ENCODE peak calls at places on chromosome 17, in four cellular contexts. One of them, this sample, is unnamed.

GRCh38 chr17:44804301-44805061 is 25.6 kb downstream of the GJC1 start:
- DNase-seq in ascending aorta: no peak
- DNase-seq in right atrium auricular region: no peak
- DNase-seq in right cardiac atrium: no peak
- DNase-seq in this sample: no peak

GRCh38 chr17:62188713-62189112 is 123.6 kb upstream of the MED13 start:
- DNase-seq in ascending aorta: no peak
- DNase-seq in right atrium auricular region: no peak
- DNase-seq in right cardiac atrium: no peak
- DNase-seq in this sample: no peak

GRCh38 chr17:8797621-8798175 is 1.5 kb downstream of the MFSD6L start:
- DNase-seq in right cardiac atrium: no peak
- DNase-seq in ascending aorta: no peak
- DNase-seq in right atrium auricular region: no peak
- DNase-seq in this sample: no peak

GRCh38 chr17:65194670-65195334 is 57.6 kb downstream of the RGS9 start:
- DNase-seq in ascending aorta: no peak
- DNase-seq in right cardiac atrium: no peak
- DNase-seq in right atrium auricular region: no peak
- DNase-seq in this sample: no peak

GRCh38 chr17:6365187-6365943 is 69.6 kb downstream of the AIPL1 start:
- DNase-seq in right cardiac atrium: no peak
- DNase-seq in ascending aorta: no peak
- DNase-seq in right atrium auricular region: no peak
- DNase-seq in this sample: no peak

GRCh38 chr17:6213859-6214258 is 143.7 kb downstream of the WSCD1 start:
- DNase-seq in right atrium auricular region: no peak
- DNase-seq in right cardiac atrium: no peak
- DNase-seq in ascending aorta: no peak
- DNase-seq in this sample: no peak

GRCh38 chr17:82863941-82864720 is 24.3 kb upstream of the ZNF750 start:
- DNase-seq in right atrium auricular region: no peak
- DNase-seq in ascending aorta: no peak
- DNase-seq in right cardiac atrium: no peak
- DNase-seq in this sample: no peak

GRCh38 chr17:74520790-74521480 is 10.3 kb downstream of the CD300LB start:
- DNase-seq in ascending aorta: no peak
- DNase-seq in right cardiac atrium: no peak
- DNase-seq in right atrium auricular region: peak; percentile 62
- DNase-seq in this sample: no peak

GRCh38 chr17:30677550-30678254 is 146.8 kb downstream of the CRLF3 start:
- DNase-seq in right atrium auricular region: no peak
- DNase-seq in right cardiac atrium: no peak
- DNase-seq in ascending aorta: no peak
- DNase-seq in this sample: no peak

GRCh38 chr17:61583242-61583641 is 7.8 kb downstream of the NACA2 start:
- DNase-seq in right atrium auricular region: no peak
- DNase-seq in ascending aorta: no peak
- DNase-seq in right cardiac atrium: no peak
- DNase-seq in this sample: no peak

GRCh38 chr17:50532452-50533024 is at the start of gene EPN3:
- DNase-seq in right atrium auricular region: no peak
- DNase-seq in ascending aorta: no peak
- DNase-seq in right cardiac atrium: no peak
- DNase-seq in this sample: no peak

GRCh38 chr17:63973930-63974593 is 1.3 kb upstream of the SCN4A start:
- DNase-seq in right cardiac atrium: no peak
- DNase-seq in ascending aorta: no peak
- DNase-seq in right atrium auricular region: no peak
- DNase-seq in this sample: no peak

GRCh38 chr17:56948491-56948890 is 12.4 kb downstream of the COIL start:
- DNase-seq in right atrium auricular region: no peak
- DNase-seq in ascending aorta: no peak
- DNase-seq in right cardiac atrium: no peak
- DNase-seq in this sample: no peak

GRCh38 chr17:15233971-15234370 is 31.2 kb downstream of the PMP22 start:
- DNase-seq in ascending aorta: no peak
- DNase-seq in right atrium auricular region: no peak
- DNase-seq in right cardiac atrium: no peak
- DNase-seq in this sample: no peak

GRCh38 chr17:34378664-34379101 is 15.7 kb upstream of the CCL1 start:
- DNase-seq in right atrium auricular region: no peak
- DNase-seq in right cardiac atrium: no peak
- DNase-seq in ascending aorta: no peak
- DNase-seq in this sample: no peak

GRCh38 chr17:81961087-81961514 is at the start of gene NOTUM:
- DNase-seq in right atrium auricular region: no peak
- DNase-seq in ascending aorta: no peak
- DNase-seq in right cardiac atrium: no peak
- DNase-seq in this sample: no peak

GRCh38 chr17:8574687-8575086 is 55.8 kb downstream of the MYH10 start:
- DNase-seq in right atrium auricular region: peak; percentile 65
- DNase-seq in ascending aorta: no peak
- DNase-seq in right cardiac atrium: peak; percentile 33
- DNase-seq in this sample: no peak

GRCh38 chr17:49882434-49882833 is 34.6 kb upstream of the TAC4 start:
- DNase-seq in right cardiac atrium: no peak
- DNase-seq in ascending aorta: no peak
- DNase-seq in right atrium auricular region: no peak
- DNase-seq in this sample: no peak

GRCh38 chr17:55157165-55157564 is 107.6 kb upstream of the HLF start:
- DNase-seq in right cardiac atrium: no peak
- DNase-seq in ascending aorta: no peak
- DNase-seq in right atrium auricular region: no peak
- DNase-seq in this sample: no peak

GRCh38 chr17:4118095-4118743 is 24.6 kb downstream of the ZZEF1 start:
- DNase-seq in right cardiac atrium: no peak
- DNase-seq in ascending aorta: no peak
- DNase-seq in right atrium auricular region: no peak
- DNase-seq in this sample: no peak

GRCh38 chr17:20230924-20231323 is 221.8 kb downstream of the SPECC1 start:
- DNase-seq in right cardiac atrium: no peak
- DNase-seq in ascending aorta: no peak
- DNase-seq in right atrium auricular region: no peak
- DNase-seq in this sample: no peak

GRCh38 chr17:61409301-61410099 is 9.9 kb downstream of the TBX2 start:
- DNase-seq in right cardiac atrium: peak; percentile 68
- DNase-seq in ascending aorta: peak; percentile 7
- DNase-seq in right atrium auricular region: no peak
- DNase-seq in this sample: no peak

GRCh38 chr17:49859991-49860953 is 12.4 kb upstream of the TAC4 start:
- DNase-seq in right cardiac atrium: no peak
- DNase-seq in ascending aorta: no peak
- DNase-seq in right atrium auricular region: no peak
- DNase-seq in this sample: no peak

GRCh38 chr17:74354123-74354522 is 7.5 kb downstream of the BTBD17 start:
- DNase-seq in right cardiac atrium: peak; percentile 55
- DNase-seq in ascending aorta: no peak
- DNase-seq in right atrium auricular region: no peak
- DNase-seq in this sample: no peak

GRCh38 chr17:45043268-45043681 is 8.2 kb downstream of the DCAKD start:
- DNase-seq in right atrium auricular region: no peak
- DNase-seq in ascending aorta: no peak
- DNase-seq in right cardiac atrium: peak; percentile 49
- DNase-seq in this sample: no peak

GRCh38 chr17:60630352-60630751 is 30.4 kb downstream of the PPM1D start:
- DNase-seq in right cardiac atrium: peak; percentile 24
- DNase-seq in right atrium auricular region: no peak
- DNase-seq in ascending aorta: no peak
- DNase-seq in this sample: peak; percentile 38

GRCh38 chr17:511833-512251 is 159.2 kb upstream of the RPH3AL start:
- DNase-seq in ascending aorta: no peak
- DNase-seq in right atrium auricular region: no peak
- DNase-seq in right cardiac atrium: no peak
- DNase-seq in this sample: no peak

GRCh38 chr17:66549731-66550207 is 247.4 kb downstream of the PRKCA start:
- DNase-seq in right cardiac atrium: no peak
- DNase-seq in ascending aorta: no peak
- DNase-seq in right atrium auricular region: no peak
- DNase-seq in this sample: no peak

GRCh38 chr17:81517009-81517338 is 4.4 kb upstream of the ACTG1 start:
- DNase-seq in right atrium auricular region: no peak
- DNase-seq in right cardiac atrium: no peak
- DNase-seq in ascending aorta: no peak
- DNase-seq in this sample: no peak

DNA sequence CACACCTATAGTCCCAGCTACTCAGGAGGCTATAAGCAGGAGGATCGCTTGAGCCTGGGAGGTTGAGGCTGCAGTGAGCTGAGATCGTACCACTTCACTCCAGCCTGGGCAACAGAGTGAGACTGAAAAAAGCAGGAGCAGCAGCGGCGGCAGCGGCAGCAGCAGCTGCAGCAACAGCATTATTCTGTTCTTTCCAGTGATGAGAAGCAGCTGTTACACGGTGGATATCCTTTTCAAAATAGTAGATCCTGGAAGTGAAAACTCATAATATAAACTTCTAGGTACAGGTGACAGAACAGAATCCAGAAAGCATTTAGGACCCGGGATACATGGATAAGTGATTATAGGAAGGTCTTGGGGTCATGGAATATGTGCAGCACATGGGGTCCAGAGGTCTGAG is 17.8 kb upstream of the HNF1B start:
- DNase-seq in ascending aorta: no peak
- DNase-seq in right cardiac atrium: no peak
- DNase-seq in right atrium auricular region: no peak
- DNase-seq in this sample: no peak
- H3K4me3 ChIP-seq in ascending aorta: no peak overlapping the region
- H3K4me3 ChIP-seq in right cardiac atrium: no peak overlapping the region
- H3K4me3 ChIP-seq in right atrium auricular region: no peak overlapping the region
- H3K4me3 ChIP-seq in this sample: no peak overlapping the region

GRCh38 chr17:75665981-75666380 is 973 bp downstream of the RECQL5 start:
- DNase-seq in right atrium auricular region: no peak
- DNase-seq in ascending aorta: no peak
- DNase-seq in right cardiac atrium: no peak
- DNase-seq in this sample: no peak
- H3K4me3 ChIP-seq in right atrium auricular region: peak overlapping the region; percentile 97
- H3K4me3 ChIP-seq in ascending aorta: peak overlapping the region; percentile 81
- H3K4me3 ChIP-seq in right cardiac atrium: no peak overlapping the region
- H3K4me3 ChIP-seq in this sample: peak overlapping the region; percentile 80

DNA sequence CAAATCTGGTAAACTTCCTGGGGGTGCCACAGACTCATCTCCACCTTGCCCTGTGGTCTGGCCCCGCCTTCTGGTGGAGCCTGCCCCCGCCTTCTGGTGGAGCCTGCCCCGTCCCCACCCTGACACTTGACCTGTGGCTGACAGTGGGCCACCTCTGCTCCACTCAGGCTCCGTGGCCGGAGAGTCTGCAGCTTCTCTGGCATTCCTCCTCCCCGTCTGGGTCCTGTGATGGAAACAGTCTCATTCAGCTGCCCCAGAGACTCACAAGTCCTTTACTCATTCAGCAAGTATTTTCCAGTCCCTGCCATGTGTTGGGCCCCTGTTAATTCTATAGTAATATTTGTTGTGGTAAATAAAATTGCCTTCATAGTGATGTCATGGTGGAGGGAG is 21.0 kb upstream of the G6PC1 start:
- DNase-seq in ascending aorta: no peak
- DNase-seq in right cardiac atrium: no peak
- DNase-seq in right atrium auricular region: no peak
- DNase-seq in this sample: no peak
- H3K4me3 ChIP-seq in ascending aorta: no peak overlapping the region
- H3K4me3 ChIP-seq in right cardiac atrium: no peak overlapping the region
- H3K4me3 ChIP-seq in right atrium auricular region: no peak overlapping the region
- H3K4me3 ChIP-seq in this sample: no peak overlapping the region

GRCh38 chr17:2122641-2123302 is 67.9 kb downstream of the HIC1 start:
- DNase-seq in right atrium auricular region: peak; percentile 84
- DNase-seq in ascending aorta: peak; percentile 17
- DNase-seq in right cardiac atrium: peak; percentile 85
- DNase-seq in this sample: peak; percentile 45

GRCh38 chr17:2128011-2128410 is 73.1 kb downstream of the HIC1 start:
- DNase-seq in ascending aorta: no peak
- DNase-seq in right cardiac atrium: no peak
- DNase-seq in right atrium auricular region: no peak
- DNase-seq in this sample: no peak

GRCh38 chr17:2125013-2125535 is 70.2 kb downstream of the HIC1 start:
- DNase-seq in right cardiac atrium: no peak
- DNase-seq in ascending aorta: no peak
- DNase-seq in right atrium auricular region: no peak
- DNase-seq in this sample: no peak

GRCh38 chr17:2123467-2124251 is 68.8 kb downstream of the HIC1 start:
- DNase-seq in right cardiac atrium: peak; percentile 38
- DNase-seq in right atrium auricular region: no peak
- DNase-seq in ascending aorta: no peak
- DNase-seq in this sample: no peak

DNA sequence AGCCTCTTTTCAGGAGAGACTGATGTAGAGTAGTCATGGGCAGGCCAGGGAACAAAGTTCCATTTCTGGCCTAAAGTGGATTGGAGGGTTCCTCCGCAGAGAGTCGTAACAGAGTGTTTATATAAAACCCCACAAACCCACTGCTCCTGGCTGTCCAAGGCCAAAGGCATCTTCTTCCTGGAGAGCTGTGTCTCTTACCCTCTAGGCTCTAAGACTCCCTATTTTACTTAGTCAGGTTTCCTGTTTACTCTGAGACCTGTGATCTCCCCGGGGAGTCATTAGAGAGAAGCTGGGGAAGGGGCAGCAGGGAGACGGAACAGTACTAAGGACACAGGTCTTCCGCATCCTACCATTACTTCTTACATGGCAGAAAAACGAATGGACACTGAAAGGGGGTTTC is 69.5 kb downstream of the HIC1 start:
- DNase-seq in ascending aorta: no peak
- DNase-seq in right cardiac atrium: no peak
- DNase-seq in right atrium auricular region: no peak
- DNase-seq in this sample: no peak
- H3K4me3 ChIP-seq in ascending aorta: no peak overlapping the region
- H3K4me3 ChIP-seq in right cardiac atrium: no peak overlapping the region
- H3K4me3 ChIP-seq in right atrium auricular region: no peak overlapping the region
- H3K4me3 ChIP-seq in this sample: no peak overlapping the region

GRCh38 chr17:76498886-76499667 is 2.1 kb downstream of the RHBDF2 start:
- DNase-seq in right atrium auricular region: no peak
- DNase-seq in right cardiac atrium: no peak
- DNase-seq in ascending aorta: no peak
- DNase-seq in this sample: no peak
- H3K4me3 ChIP-seq in right atrium auricular region: peak overlapping the region; percentile 78
- H3K4me3 ChIP-seq in right cardiac atrium: no peak overlapping the region
- H3K4me3 ChIP-seq in ascending aorta: peak overlapping the region; percentile 78
- H3K4me3 ChIP-seq in this sample: peak overlapping the region; percentile 15

GRCh38 chr17:48587276-48588073 is 2.6 kb downstream of the HOXB3 start:
- DNase-seq in ascending aorta: no peak
- DNase-seq in right atrium auricular region: no peak
- DNase-seq in right cardiac atrium: no peak
- DNase-seq in this sample: no peak
- H3K4me3 ChIP-seq in ascending aorta: no peak overlapping the region
- H3K4me3 ChIP-seq in right atrium auricular region: no peak overlapping the region
- H3K4me3 ChIP-seq in right cardiac atrium: no peak overlapping the region
- H3K4me3 ChIP-seq in this sample: no peak overlapping the region

GRCh38 chr17:39737761-39738567 is at the start of gene GRB7:
- DNase-seq in right atrium auricular region: no peak
- DNase-seq in ascending aorta: no peak
- DNase-seq in right cardiac atrium: no peak
- DNase-seq in this sample: no peak
- H3K4me3 ChIP-seq in right atrium auricular region: peak within 1 kb of the TSS; percentile 33
- H3K4me3 ChIP-seq in ascending aorta: peak within 1 kb of the TSS; percentile 47
- H3K4me3 ChIP-seq in right cardiac atrium: peak within 1 kb of the TSS; percentile 8
- H3K4me3 ChIP-seq in this sample: no peak within 1 kb of the TSS

GRCh38 chr17:12730931-12731521 is 58.3 kb upstream of the ARHGAP44 start:
- DNase-seq in right atrium auricular region: peak; percentile 81
- DNase-seq in ascending aorta: peak; percentile 77
- DNase-seq in right cardiac atrium: peak; percentile 82
- DNase-seq in this sample: no peak
- H3K4me3 ChIP-seq in right atrium auricular region: no peak overlapping the region
- H3K4me3 ChIP-seq in ascending aorta: no peak overlapping the region
- H3K4me3 ChIP-seq in right cardiac atrium: no peak overlapping the region
- H3K4me3 ChIP-seq in this sample: no peak overlapping the region

This sample was measured in tibial nerve.